ENCODE peak calls at places on chromosome 2, in eight cellular contexts. One of them, this sample, is unnamed.

GRCh38 chr2:139354518-139354917 is 574.3 kb upstream of the NXPH2 start:
- DNase-seq in endothelial cell of umbilical vein: no peak
- DNase-seq in colonic mucosa: no peak
- DNase-seq in PC-3: no peak
- DNase-seq in GM23248: no peak
- DNase-seq in IMR-90: no peak
- DNase-seq in neuronal stem cell: no peak
- DNase-seq in GM12878: no peak
- DNase-seq in this sample: no peak

GRCh38 chr2:229407170-229407569 is 136.1 kb upstream of the PID1 start:
- DNase-seq in endothelial cell of umbilical vein: peak
- DNase-seq in colonic mucosa: peak
- DNase-seq in PC-3: peak
- DNase-seq in GM23248: peak
- DNase-seq in IMR-90: peak
- DNase-seq in neuronal stem cell: no peak
- DNase-seq in GM12878: no peak
- DNase-seq in this sample: peak

GRCh38 chr2:12202301-12202700 is 455.9 kb downstream of the LPIN1 start:
- DNase-seq in endothelial cell of umbilical vein: no peak
- DNase-seq in colonic mucosa: no peak
- DNase-seq in PC-3: no peak
- DNase-seq in GM23248: peak
- DNase-seq in IMR-90: peak
- DNase-seq in neuronal stem cell: no peak
- DNase-seq in GM12878: no peak
- DNase-seq in this sample: peak

GRCh38 chr2:27973592-27973991 is 83.1 kb downstream of the BABAM2 start:
- DNase-seq in endothelial cell of umbilical vein: no peak
- DNase-seq in colonic mucosa: no peak
- DNase-seq in PC-3: peak
- DNase-seq in GM23248: peak
- DNase-seq in IMR-90: peak
- DNase-seq in neuronal stem cell: no peak
- DNase-seq in GM12878: no peak
- DNase-seq in this sample: peak

GRCh38 chr2:96903318-96903717 is 33.4 kb upstream of the SEMA4C start:
- DNase-seq in endothelial cell of umbilical vein: no peak
- DNase-seq in colonic mucosa: no peak
- DNase-seq in PC-3: no peak
- DNase-seq in GM23248: no peak
- DNase-seq in IMR-90: no peak
- DNase-seq in neuronal stem cell: no peak
- DNase-seq in GM12878: no peak
- DNase-seq in this sample: no peak

GRCh38 chr2:62410015-62410453 is 96.0 kb downstream of the TMEM17 start:
- DNase-seq in endothelial cell of umbilical vein: peak
- DNase-seq in colonic mucosa: no peak
- DNase-seq in PC-3: no peak
- DNase-seq in GM23248: no peak
- DNase-seq in IMR-90: no peak
- DNase-seq in neuronal stem cell: no peak
- DNase-seq in GM12878: no peak
- DNase-seq in this sample: peak

GRCh38 chr2:109613922-109614714 is at the start of the genes SEPTIN10 and SOWAHC:
- DNase-seq in endothelial cell of umbilical vein: peak
- DNase-seq in colonic mucosa: peak
- DNase-seq in PC-3: peak
- DNase-seq in GM23248: peak
- DNase-seq in IMR-90: peak
- DNase-seq in neuronal stem cell: peak
- DNase-seq in GM12878: peak
- DNase-seq in this sample: peak

GRCh38 chr2:85585781-85586105 is 1.5 kb downstream of the VAMP5 start:
- DNase-seq in endothelial cell of umbilical vein: peak
- DNase-seq in colonic mucosa: no peak
- DNase-seq in PC-3: peak
- DNase-seq in GM23248: peak
- DNase-seq in IMR-90: peak
- DNase-seq in neuronal stem cell: no peak
- DNase-seq in GM12878: no peak
- DNase-seq in this sample: peak

GRCh38 chr2:10471956-10472355 is 23.8 kb upstream of the ODC1 start:
- DNase-seq in endothelial cell of umbilical vein: no peak
- DNase-seq in colonic mucosa: no peak
- DNase-seq in PC-3: no peak
- DNase-seq in GM23248: no peak
- DNase-seq in IMR-90: no peak
- DNase-seq in neuronal stem cell: no peak
- DNase-seq in GM12878: no peak
- DNase-seq in this sample: no peak

GRCh38 chr2:190277234-190278112 is 42.2 kb downstream of the HIBCH start:
- DNase-seq in endothelial cell of umbilical vein: peak
- DNase-seq in colonic mucosa: no peak
- DNase-seq in PC-3: peak
- DNase-seq in GM23248: peak
- DNase-seq in IMR-90: peak
- DNase-seq in neuronal stem cell: peak
- DNase-seq in GM12878: no peak
- DNase-seq in this sample: peak

GRCh38 chr2:135913726-135914365 is 37.6 kb upstream of the MCM6 start:
- DNase-seq in endothelial cell of umbilical vein: peak
- DNase-seq in colonic mucosa: peak
- DNase-seq in PC-3: peak
- DNase-seq in GM23248: peak
- DNase-seq in IMR-90: peak
- DNase-seq in neuronal stem cell: peak
- DNase-seq in GM12878: no peak
- DNase-seq in this sample: peak

GRCh38 chr2:153873062-153874048 is 1.6 kb downstream of the GALNT13 start:
- DNase-seq in endothelial cell of umbilical vein: no peak
- DNase-seq in colonic mucosa: no peak
- DNase-seq in PC-3: no peak
- DNase-seq in GM23248: no peak
- DNase-seq in IMR-90: no peak
- DNase-seq in neuronal stem cell: no peak
- DNase-seq in GM12878: no peak
- DNase-seq in this sample: peak

GRCh38 chr2:192196451-192197194 is 1.9 kb upstream of the TMEFF2 start:
- DNase-seq in endothelial cell of umbilical vein: peak
- DNase-seq in colonic mucosa: no peak
- DNase-seq in PC-3: no peak
- DNase-seq in GM23248: peak
- DNase-seq in IMR-90: no peak
- DNase-seq in neuronal stem cell: peak
- DNase-seq in GM12878: no peak
- DNase-seq in this sample: no peak

GRCh38 chr2:238987352-238987981 is 139.6 kb downstream of the TWIST2 start:
- DNase-seq in endothelial cell of umbilical vein: no peak
- DNase-seq in colonic mucosa: no peak
- DNase-seq in PC-3: no peak
- DNase-seq in GM23248: peak
- DNase-seq in IMR-90: no peak
- DNase-seq in neuronal stem cell: no peak
- DNase-seq in GM12878: no peak
- DNase-seq in this sample: no peak

GRCh38 chr2:224594840-224595239 is 9.7 kb upstream of the CUL3 start:
- DNase-seq in endothelial cell of umbilical vein: no peak
- DNase-seq in colonic mucosa: no peak
- DNase-seq in PC-3: peak
- DNase-seq in GM23248: peak
- DNase-seq in IMR-90: peak
- DNase-seq in neuronal stem cell: no peak
- DNase-seq in GM12878: no peak
- DNase-seq in this sample: peak

GRCh38 chr2:219335373-219335786 is 2.8 kb upstream of the RESP18 start:
- DNase-seq in endothelial cell of umbilical vein: no peak
- DNase-seq in colonic mucosa: no peak
- DNase-seq in PC-3: no peak
- DNase-seq in GM23248: no peak
- DNase-seq in IMR-90: peak
- DNase-seq in neuronal stem cell: no peak
- DNase-seq in GM12878: no peak
- DNase-seq in this sample: no peak

GRCh38 chr2:201273330-201273983 is 13.1 kb downstream of the CASP8 start:
- DNase-seq in endothelial cell of umbilical vein: no peak
- DNase-seq in colonic mucosa: no peak
- DNase-seq in PC-3: no peak
- DNase-seq in GM23248: no peak
- DNase-seq in IMR-90: no peak
- DNase-seq in neuronal stem cell: no peak
- DNase-seq in GM12878: no peak
- DNase-seq in this sample: no peak

GRCh38 chr2:98822301-98823164 is 91.6 kb upstream of the MGAT4A start:
- DNase-seq in endothelial cell of umbilical vein: peak
- DNase-seq in colonic mucosa: no peak
- DNase-seq in PC-3: no peak
- DNase-seq in GM23248: peak
- DNase-seq in IMR-90: no peak
- DNase-seq in neuronal stem cell: peak
- DNase-seq in GM12878: no peak
- DNase-seq in this sample: no peak

GRCh38 chr2:183079335-183079775 is 808 bp downstream of the DUSP19 start:
- DNase-seq in endothelial cell of umbilical vein: no peak
- DNase-seq in colonic mucosa: no peak
- DNase-seq in PC-3: no peak
- DNase-seq in GM23248: peak
- DNase-seq in IMR-90: no peak
- DNase-seq in neuronal stem cell: no peak
- DNase-seq in GM12878: no peak
- DNase-seq in this sample: peak

GRCh38 chr2:205764502-205764815 is 82.2 kb downstream of the NRP2 start:
- DNase-seq in endothelial cell of umbilical vein: no peak
- DNase-seq in colonic mucosa: no peak
- DNase-seq in PC-3: no peak
- DNase-seq in GM23248: no peak
- DNase-seq in IMR-90: no peak
- DNase-seq in neuronal stem cell: no peak
- DNase-seq in GM12878: no peak
- DNase-seq in this sample: no peak
- H3K27ac ChIP-seq in endothelial cell of umbilical vein: peak
- H3K27ac ChIP-seq in colonic mucosa: no peak
- H3K27ac ChIP-seq in PC-3: no peak
- H3K27ac ChIP-seq in GM23248: peak
- H3K27ac ChIP-seq in IMR-90: no peak
- H3K27ac ChIP-seq in neuronal stem cell: no peak
- H3K27ac ChIP-seq in GM12878: no peak
- H3K27ac ChIP-seq in this sample: peak

GRCh38 chr2:69771461-69771860 is 29.5 kb downstream of the ANXA4 start:
- DNase-seq in endothelial cell of umbilical vein: no peak
- DNase-seq in colonic mucosa: no peak
- DNase-seq in PC-3: no peak
- DNase-seq in GM23248: peak
- DNase-seq in IMR-90: peak
- DNase-seq in neuronal stem cell: no peak
- DNase-seq in GM12878: no peak
- DNase-seq in this sample: peak

GRCh38 chr2:69770747-69771146 is 28.8 kb downstream of the ANXA4 start:
- DNase-seq in endothelial cell of umbilical vein: no peak
- DNase-seq in colonic mucosa: no peak
- DNase-seq in PC-3: no peak
- DNase-seq in GM23248: no peak
- DNase-seq in IMR-90: no peak
- DNase-seq in neuronal stem cell: no peak
- DNase-seq in GM12878: no peak
- DNase-seq in this sample: no peak

GRCh38 chr2:69774984-69775982 is 33.3 kb downstream of the ANXA4 start:
- DNase-seq in endothelial cell of umbilical vein: peak
- DNase-seq in colonic mucosa: no peak
- DNase-seq in PC-3: no peak
- DNase-seq in GM23248: no peak
- DNase-seq in IMR-90: no peak
- DNase-seq in neuronal stem cell: no peak
- DNase-seq in GM12878: no peak
- DNase-seq in this sample: no peak

GRCh38 chr2:69770193-69770702 is 28.3 kb downstream of the ANXA4 start:
- DNase-seq in endothelial cell of umbilical vein: peak
- DNase-seq in colonic mucosa: peak
- DNase-seq in PC-3: peak
- DNase-seq in GM23248: peak
- DNase-seq in IMR-90: peak
- DNase-seq in neuronal stem cell: no peak
- DNase-seq in GM12878: no peak
- DNase-seq in this sample: peak

GRCh38 chr2:69773201-69773600 is 31.3 kb downstream of the ANXA4 start:
- DNase-seq in endothelial cell of umbilical vein: peak
- DNase-seq in colonic mucosa: no peak
- DNase-seq in PC-3: peak
- DNase-seq in GM23248: peak
- DNase-seq in IMR-90: peak
- DNase-seq in neuronal stem cell: no peak
- DNase-seq in GM12878: no peak
- DNase-seq in this sample: peak
- H3K9ac ChIP-seq in endothelial cell of umbilical vein: no peak
- H3K9ac ChIP-seq in colonic mucosa: no peak
- H3K9ac ChIP-seq in PC-3: no peak
- H3K9ac ChIP-seq in GM23248: peak
- H3K9ac ChIP-seq in IMR-90: no peak
- H3K9ac ChIP-seq in neuronal stem cell: no peak
- H3K9ac ChIP-seq in GM12878: no peak
- H3K9ac ChIP-seq in this sample: no peak

DNA sequence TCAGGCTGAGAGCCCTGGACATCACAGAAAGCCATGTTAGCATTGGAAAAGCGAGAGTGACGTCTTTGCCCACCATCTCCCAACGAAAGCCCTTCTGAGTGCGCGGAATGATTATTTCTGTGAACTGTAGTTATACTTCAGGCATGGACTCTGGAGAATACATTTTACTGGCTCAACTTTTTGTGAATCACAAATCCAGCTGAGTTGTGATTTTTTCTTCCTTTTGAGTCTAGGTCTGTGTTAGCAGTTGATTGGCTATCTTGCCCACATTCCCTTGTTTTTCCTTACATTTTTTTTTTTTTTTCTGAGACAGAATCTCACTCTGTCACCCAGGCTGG is 183.1 kb downstream of the INO80D start:
- DNase-seq in endothelial cell of umbilical vein: no peak
- DNase-seq in colonic mucosa: no peak
- DNase-seq in PC-3: no peak
- DNase-seq in GM23248: no peak
- DNase-seq in IMR-90: no peak
- DNase-seq in neuronal stem cell: no peak
- DNase-seq in GM12878: no peak
- DNase-seq in this sample: no peak
- H3K27ac ChIP-seq in endothelial cell of umbilical vein: no peak
- H3K27ac ChIP-seq in colonic mucosa: peak
- H3K27ac ChIP-seq in PC-3: no peak
- H3K27ac ChIP-seq in GM23248: no peak
- H3K27ac ChIP-seq in IMR-90: no peak
- H3K27ac ChIP-seq in neuronal stem cell: no peak
- H3K27ac ChIP-seq in GM12878: no peak
- H3K27ac ChIP-seq in this sample: no peak

DNA sequence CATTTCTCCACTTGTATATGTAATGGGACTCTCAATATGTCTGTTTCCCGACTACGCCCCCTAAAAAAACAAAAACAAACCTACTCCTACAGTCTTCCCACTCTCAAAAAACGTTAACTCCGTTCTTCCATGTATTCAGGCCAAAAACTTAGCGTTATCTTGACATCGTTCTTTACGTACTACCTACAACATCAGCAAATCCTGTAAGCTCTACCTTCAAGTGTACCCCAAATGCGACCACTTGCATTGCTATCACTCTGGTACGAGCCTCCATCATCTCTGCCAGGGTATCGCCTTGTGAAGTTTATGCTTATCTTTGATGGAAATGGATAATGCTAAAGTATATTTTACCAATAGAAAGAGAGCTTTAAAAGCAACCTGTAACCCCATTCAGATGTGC is 479 bp downstream of the GPATCH11 start:
- DNase-seq in endothelial cell of umbilical vein: no peak
- DNase-seq in colonic mucosa: no peak
- DNase-seq in PC-3: peak
- DNase-seq in GM23248: no peak
- DNase-seq in IMR-90: no peak
- DNase-seq in neuronal stem cell: no peak
- DNase-seq in GM12878: no peak
- DNase-seq in this sample: no peak
- H3K9ac ChIP-seq in endothelial cell of umbilical vein: peak
- H3K9ac ChIP-seq in colonic mucosa: peak
- H3K9ac ChIP-seq in PC-3: peak
- H3K9ac ChIP-seq in GM23248: peak
- H3K9ac ChIP-seq in IMR-90: peak
- H3K9ac ChIP-seq in neuronal stem cell: no peak
- H3K9ac ChIP-seq in GM12878: peak
- H3K9ac ChIP-seq in this sample: peak